ENCODE peak calls at places on chromosomes 11 and 22, in eight cellular contexts. P, H, F, M, X, S, W and J are unnamed samples.
A peak's percentile ranks its signal among the peaks of the same experiment; 100 is the strongest.

GRCh38 chr22:26161746-26162145 is 7.5 kb upstream of the SEZ6L start:
- DNase-seq in F (no peak), P (no peak), M (no peak), S (no peak), W (no peak), H (no peak), X (no peak), J (no peak)

GRCh38 chr11:102118937-102119336 is 8.7 kb downstream of the YAP1 start:
- DNase-seq in X (no peak), H (no peak), F (no peak), S (no peak), M (no peak), P (no peak), W (no peak), J (no peak)

GRCh38 chr22:37304595-37305343 is 22.5 kb downstream of the CYTH4 start:
- DNase-seq in X (no peak), M (no peak), P (no peak), W (peak; percentile 74), S (peak; percentile 71), F (no peak), H (no peak), J (no peak)

GRCh38 chr22:49966716-49967332 is 6.3 kb downstream of the PIM3 start:
- DNase-seq in S (no peak), W (peak; percentile 70), M (peak; percentile 87), H (peak; percentile 82), P (peak; percentile 66), X (peak; percentile 61), F (peak; percentile 77), J (peak; percentile 66)

GRCh38 chr11:114438303-114438702 is 964 bp upstream of the REXO2 start:
- DNase-seq in W (no peak), M (no peak), H (no peak), X (no peak), S (peak; percentile 47), P (no peak), F (no peak), J (no peak)

GRCh38 chr11:8283510-8284272 is 20.0 kb upstream of the LMO1 start:
- DNase-seq in F (no peak), W (no peak), P (no peak), H (no peak), S (peak; percentile 21), M (peak; percentile 36), X (peak; percentile 91), J (no peak)

GRCh38 chr11:69293087-69293486 is 868 bp upstream of the MYEOV start:
- DNase-seq in F (no peak), M (peak; percentile 69), P (peak; percentile 57), H (peak; percentile 44), S (no peak), X (no peak), W (no peak), J (no peak)

GRCh38 chr11:89491141-89491690 is at the start of gene NOX4:
- DNase-seq in M (peak; percentile 50), F (peak; percentile 48), P (no peak), S (peak; percentile 81), W (peak; percentile 15), H (peak; percentile 68), X (peak; percentile 67), J (peak; percentile 30)

GRCh38 chr22:19823191-19823590 is 31.5 kb downstream of the GNB1L start:
- DNase-seq in P (no peak), X (no peak), F (peak; percentile 22), M (peak; percentile 36), S (no peak), H (no peak), W (no peak), J (peak; percentile 17)

GRCh38 chr11:86174101-86175046 is 70.2 kb upstream of the EED start:
- DNase-seq in S (peak; percentile 100), X (peak; percentile 36), F (no peak), P (peak; percentile 55), H (peak; percentile 93), W (peak; percentile 96), M (no peak), J (peak; percentile 44)

GRCh38 chr11:16881074-16881709 is 133.0 kb downstream of the PLEKHA7 start:
- DNase-seq in F (no peak), W (peak; percentile 74), H (peak; percentile 79), M (peak; percentile 69), X (peak; percentile 52), S (peak; percentile 76), P (peak; percentile 81), J (peak; percentile 76)

GRCh38 chr22:32577591-32577990 is 103.0 kb downstream of the FBXO7 start:
- DNase-seq in W (no peak), M (no peak), S (no peak), P (no peak), F (no peak), H (no peak), X (no peak), J (no peak)

GRCh38 chr11:94751806-94752205 is 16.4 kb upstream of the AMOTL1 start:
- DNase-seq in F (no peak), H (no peak), M (no peak), P (no peak), X (no peak), S (peak; percentile 24), W (no peak), J (no peak)

GRCh38 chr22:48393041-48393370 is 1434.7 kb downstream of the BRD1 start:
- DNase-seq in W (no peak), P (peak; percentile 27), S (no peak), F (no peak), H (no peak), M (no peak), X (no peak), J (no peak)

GRCh38 chr11:34963351-34963750 is 46.9 kb downstream of the PDHX start:
- DNase-seq in H (no peak), P (no peak), S (no peak), W (no peak), X (no peak), F (no peak), M (peak; percentile 50), J (no peak)

GRCh38 chr11:331332-332060 is 10.8 kb upstream of the IFITM3 start:
- DNase-seq in W (no peak), F (no peak), S (no peak), H (no peak), P (no peak), M (no peak), X (no peak), J (no peak)

GRCh38 chr11:62395885-62396778 is 22.7 kb upstream of the SCGB1A1 start:
- DNase-seq in X (no peak), F (peak; percentile 45), P (no peak), W (no peak), H (no peak), M (no peak), S (no peak), J (no peak)

GRCh38 chr22:23180301-23180892 is at the start of gene BCR:
- DNase-seq in P (peak; percentile 56), W (peak; percentile 74), M (peak; percentile 85), S (peak; percentile 73), H (peak; percentile 78), F (peak; percentile 78), X (peak; percentile 86), J (peak; percentile 83)

GRCh38 chr11:112173152-112173551 is 2.2 kb upstream of the BCO2 start:
- DNase-seq in M (peak; percentile 59), S (no peak), F (no peak), X (peak; percentile 36), H (no peak), P (peak; percentile 56), W (no peak), J (no peak)

GRCh38 chr11:102580185-102580951 is 44.8 kb downstream of the MMP20 start:
- DNase-seq in W (no peak), P (no peak), H (no peak), F (no peak), S (peak; percentile 39), M (no peak), X (no peak), J (no peak)

GRCh38 chr11:15665368-15665871 is 550.7 kb downstream of the INSC start:
- DNase-seq in X (no peak), W (peak; percentile 31), S (peak; percentile 87), H (no peak), M (no peak), P (peak; percentile 22), F (no peak), J (no peak)

GRCh38 chr22:44968736-44969135 is 41.1 kb downstream of the PHF21B start:
- DNase-seq in F (no peak), H (no peak), M (no peak), X (no peak), W (no peak), P (no peak), S (no peak), J (no peak)
- TF ChIP-seq CTCF in F (no peak), H (no peak), M (no peak), X (no peak), W (no peak), P (no peak), S (no peak), J (no peak)

DNA sequence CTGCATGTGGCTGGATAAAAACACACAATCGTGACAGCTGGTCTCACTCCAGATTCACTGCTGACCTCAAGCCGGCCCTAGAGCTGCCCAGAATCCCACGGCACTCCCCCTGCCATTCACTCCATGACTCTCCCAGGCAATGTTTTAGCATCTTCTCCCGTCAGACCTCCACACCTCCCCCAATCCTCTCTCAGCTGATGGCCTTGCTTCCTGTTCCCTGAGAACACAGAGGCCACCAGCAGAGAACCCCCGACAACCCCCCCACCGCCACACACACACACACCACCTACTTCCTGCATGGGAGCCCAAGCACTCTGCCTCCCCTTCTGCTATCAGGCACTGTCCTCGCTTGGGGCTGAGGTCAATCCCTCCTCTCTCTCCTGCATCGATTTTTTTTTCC is 9.3 kb downstream of the TNKS1BP1 start:
- DNase-seq in W (peak; percentile 73), F (no peak), P (no peak), H (peak; percentile 53), X (no peak), S (peak; percentile 33), M (no peak), J (no peak)
- H3K4me1 ChIP-seq in W (peaks cover 65% of the 10 kb centered on the region), F (peaks cover 37% of the 10 kb centered on the region), P (peaks cover 35% of the 10 kb centered on the region), H (peaks cover 51% of the 10 kb centered on the region), X (peaks cover 24% of the 10 kb centered on the region), S (peaks cover 46% of the 10 kb centered on the region), M (peaks cover 83% of the 10 kb centered on the region), J (peaks cover 82% of the 10 kb centered on the region)

GRCh38 chr11:134414036-134414731 is 2.1 kb upstream of the B3GAT1 start:
- DNase-seq in P (no peak), H (no peak), X (no peak), W (no peak), S (no peak), M (no peak), F (no peak), J (no peak)
- TF ChIP-seq CTCF in P (no peak), H (no peak), X (no peak), W (no peak), S (no peak), M (no peak), F (no peak), J (no peak)

GRCh38 chr11:65419460-65419772 is 3.2 kb upstream of the NEAT1 start:
- DNase-seq in F (no peak), M (peak; percentile 51), S (no peak), X (no peak), W (peak; percentile 71), H (peak; percentile 67), P (no peak), J (no peak)

GRCh38 chr11:65421204-65422103 is 1.1 kb upstream of the NEAT1 start:
- DNase-seq in W (peak; percentile 99), S (peak; percentile 99), F (peak; percentile 94), M (peak; percentile 95), X (peak; percentile 56), H (peak; percentile 98), P (peak; percentile 95), J (peak; percentile 94)

GRCh38 chr11:65418681-65419459 is 3.7 kb upstream of the NEAT1 start:
- DNase-seq in H (peak; percentile 99), S (peak; percentile 93), P (peak; percentile 98), M (peak; percentile 99), W (peak; percentile 98), F (peak; percentile 99), X (peak; percentile 91), J (peak; percentile 96)

GRCh38 chr11:65420506-65421203 is 1.9 kb upstream of the NEAT1 start:
- DNase-seq in F (peak; percentile 34), H (no peak), S (no peak), P (no peak), M (peak; percentile 19), W (peak; percentile 41), X (no peak), J (peak; percentile 21)

GRCh38 chr11:65419773-65420481 is 2.7 kb upstream of the NEAT1 start:
- DNase-seq in P (peak; percentile 91), F (peak; percentile 94), M (peak; percentile 95), W (peak; percentile 98), H (peak; percentile 96), X (peak; percentile 59), S (peak; percentile 91), J (peak; percentile 95)
- H3K4me1 ChIP-seq in P (peaks cover 13% of the 10 kb centered on the region), F (peaks cover 51% of the 10 kb centered on the region), M (peaks cover 58% of the 10 kb centered on the region), W (peaks cover 49% of the 10 kb centered on the region), H (peaks cover 46% of the 10 kb centered on the region), X (peaks cover 71% of the 10 kb centered on the region), S (peaks cover 39% of the 10 kb centered on the region), J (peaks cover 59% of the 10 kb centered on the region)